ENCODE peak calls at places on chromosome 16, in ten cellular contexts. Q is tibial nerve; H is CD8-positive, alpha-beta T cell; X is CD4-positive, alpha-beta memory T cell; M is psoas muscle; L is mammary epithelial cell; F is SJCRH30; G is effector memory CD4-positive, alpha-beta T cell; E is hepatocyte; V is GM23248. W is an unnamed sample. For H3K4me1, the result is how much of the 10 kb centered on the place peaks cover.

GRCh38 chr16:11224894-11225676 is 30.9 kb downstream of the SOCS1 start:
- DNase-seq in Q (no peak), H (peak), X (peak), M (peak), L (peak), F (no peak), G (peak), E (no peak), V (no peak), W (no peak)

GRCh38 chr16:23435500-23435899 is 17.5 kb downstream of the COG7 start:
- DNase-seq in Q (peak), H (peak), X (peak), M (peak), L (peak), F (peak), G (peak), E (peak), V (peak), W (no peak)

GRCh38 chr16:75584108-75584507 is 17.9 kb downstream of the GABARAPL2 start:
- DNase-seq in Q (no peak), H (no peak), X (no peak), M (no peak), L (no peak), F (no peak), G (no peak), E (no peak), V (no peak), W (no peak)

GRCh38 chr16:11349599-11350276 is 4.5 kb downstream of the RMI2 start:
- DNase-seq in Q (peak), H (no peak), X (no peak), M (peak), L (peak), F (no peak), G (no peak), E (peak), V (peak), W (peak)

GRCh38 chr16:26453215-26453614 is 613.5 kb upstream of the C16orf82 start:
- DNase-seq in Q (no peak), H (no peak), X (no peak), M (no peak), L (no peak), F (no peak), G (no peak), E (no peak), V (no peak), W (no peak)

GRCh38 chr16:1071561-1072225 is 854 bp upstream of the SSTR5 start:
- DNase-seq in Q (no peak), H (no peak), X (no peak), M (no peak), L (no peak), F (no peak), G (no peak), E (no peak), V (no peak), W (no peak)

GRCh38 chr16:31427441-31428276 is 501 bp downstream of the COX6A2 start:
- DNase-seq in Q (peak), H (peak), X (peak), M (peak), L (no peak), F (no peak), G (peak), E (peak), V (peak), W (peak)

GRCh38 chr16:47258874-47259461 is 115.2 kb upstream of the NETO2 start:
- DNase-seq in Q (no peak), H (no peak), X (no peak), M (no peak), L (peak), F (no peak), G (no peak), E (no peak), V (peak), W (no peak)

GRCh38 chr16:24539850-24540484 is 601 bp downstream of the RBBP6 start:
- DNase-seq in Q (no peak), H (no peak), X (no peak), M (peak), L (peak), F (peak), G (no peak), E (peak), V (peak), W (peak)

GRCh38 chr16:27311449-27311831 is 2.3 kb upstream of the IL4R start:
- DNase-seq in Q (no peak), H (no peak), X (no peak), M (no peak), L (no peak), F (peak), G (no peak), E (no peak), V (peak), W (peak)

GRCh38 chr16:23786964-23787571 is 32.2 kb downstream of the CHP2 start:
- DNase-seq in Q (no peak), H (no peak), X (no peak), M (no peak), L (no peak), F (no peak), G (no peak), E (no peak), V (no peak), W (no peak)

GRCh38 chr16:89332248-89333245 is 115.0 kb downstream of the ZNF778 start:
- DNase-seq in Q (no peak), H (no peak), X (no peak), M (peak), L (no peak), F (no peak), G (no peak), E (no peak), V (peak), W (peak)

DNA sequence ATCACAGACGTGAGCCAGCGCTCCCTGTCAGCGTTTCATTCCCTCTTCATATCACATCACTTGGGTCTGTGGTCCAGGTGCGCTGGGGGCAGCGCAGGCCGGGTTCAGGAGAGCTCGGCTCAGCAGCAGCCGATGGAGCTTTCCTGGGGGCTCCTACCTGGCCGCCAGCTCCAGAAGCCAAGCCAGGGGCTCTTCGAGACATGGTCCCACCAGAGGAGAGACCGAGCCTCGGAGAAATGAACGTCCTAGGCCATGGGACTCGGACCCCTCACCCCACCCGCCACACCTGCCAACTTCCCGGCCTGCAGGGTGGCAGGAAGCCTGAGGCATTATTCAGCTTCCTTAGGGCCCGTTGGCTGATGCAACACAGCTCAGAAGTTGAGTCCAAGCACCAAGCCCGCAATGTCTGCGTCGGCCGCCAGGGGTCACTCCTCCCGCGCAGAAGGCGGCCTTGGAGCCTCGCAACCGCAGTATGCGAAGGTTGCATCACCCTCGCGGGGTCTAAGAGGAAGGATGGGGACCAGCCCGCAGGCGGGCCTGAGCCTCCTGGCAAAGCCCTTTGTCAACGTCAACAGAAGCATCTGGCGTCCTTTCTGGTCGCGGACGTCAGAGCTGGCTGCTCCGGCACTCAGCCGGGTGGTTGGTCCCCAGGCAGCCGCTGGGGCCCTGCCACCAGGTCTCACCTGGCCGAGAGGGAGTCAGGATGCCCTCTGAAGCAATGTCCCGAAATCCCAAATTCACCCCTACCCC is 13.2 kb upstream of the KLHDC4 start:
- DNase-seq in Q (peak), H (peak), X (peak), M (peak), L (peak), F (peak), G (peak), E (peak), V (peak), W (peak)
- H3K4me1 ChIP-seq in Q (under half), H (under half), X (under half), M (under half), L (under half), F (under half), G (under half), E (under half), V (under half), W (under half)

GRCh38 chr16:2143874-2144485 is 4.4 kb upstream of the RAB26 start:
- DNase-seq in Q (no peak), H (no peak), X (no peak), M (peak), L (no peak), F (no peak), G (no peak), E (peak), V (no peak), W (no peak)
- H3K27ac ChIP-seq in Q (no peak), H (no peak), X (no peak), M (no peak), L (no peak), F (no peak), G (no peak), E (no peak), V (no peak), W (no peak)

GRCh38 chr16:4057439-4057877 is 58.8 kb downstream of the ADCY9 start:
- DNase-seq in Q (no peak), H (no peak), X (no peak), M (no peak), L (no peak), F (no peak), G (no peak), E (no peak), V (no peak), W (no peak)
- H3K4me1 ChIP-seq in Q (under half), H (under half), X (under half), M (under half), L (under half), F (under half), G (under half), E (under half), V (under half), W (under half)

GRCh38 chr16:85735225-85735722 is 15.6 kb downstream of the C16orf74 start:
- DNase-seq in Q (no peak), H (peak), X (peak), M (no peak), L (no peak), F (no peak), G (peak), E (no peak), V (no peak), W (no peak)
- H3K27ac ChIP-seq in Q (no peak), H (peak), X (peak), M (no peak), L (no peak), F (no peak), G (peak), E (no peak), V (no peak), W (no peak)

GRCh38 chr16:9105189-9105588 is 13.7 kb downstream of the HAPSTR1 start:
- DNase-seq in Q (no peak), H (no peak), X (no peak), M (no peak), L (no peak), F (no peak), G (no peak), E (no peak), V (no peak), W (no peak)

GRCh38 chr16:9103546-9103945 is 12.1 kb downstream of the HAPSTR1 start:
- DNase-seq in Q (no peak), H (no peak), X (no peak), M (no peak), L (no peak), F (no peak), G (no peak), E (no peak), V (no peak), W (no peak)

GRCh38 chr16:9102943-9103342 is 11.5 kb downstream of the HAPSTR1 start:
- DNase-seq in Q (no peak), H (no peak), X (no peak), M (no peak), L (no peak), F (no peak), G (no peak), E (no peak), V (no peak), W (no peak)

GRCh38 chr16:9109255-9109654 is 17.8 kb downstream of the HAPSTR1 start:
- DNase-seq in Q (no peak), H (no peak), X (no peak), M (no peak), L (no peak), F (no peak), G (no peak), E (no peak), V (no peak), W (no peak)

DNA sequence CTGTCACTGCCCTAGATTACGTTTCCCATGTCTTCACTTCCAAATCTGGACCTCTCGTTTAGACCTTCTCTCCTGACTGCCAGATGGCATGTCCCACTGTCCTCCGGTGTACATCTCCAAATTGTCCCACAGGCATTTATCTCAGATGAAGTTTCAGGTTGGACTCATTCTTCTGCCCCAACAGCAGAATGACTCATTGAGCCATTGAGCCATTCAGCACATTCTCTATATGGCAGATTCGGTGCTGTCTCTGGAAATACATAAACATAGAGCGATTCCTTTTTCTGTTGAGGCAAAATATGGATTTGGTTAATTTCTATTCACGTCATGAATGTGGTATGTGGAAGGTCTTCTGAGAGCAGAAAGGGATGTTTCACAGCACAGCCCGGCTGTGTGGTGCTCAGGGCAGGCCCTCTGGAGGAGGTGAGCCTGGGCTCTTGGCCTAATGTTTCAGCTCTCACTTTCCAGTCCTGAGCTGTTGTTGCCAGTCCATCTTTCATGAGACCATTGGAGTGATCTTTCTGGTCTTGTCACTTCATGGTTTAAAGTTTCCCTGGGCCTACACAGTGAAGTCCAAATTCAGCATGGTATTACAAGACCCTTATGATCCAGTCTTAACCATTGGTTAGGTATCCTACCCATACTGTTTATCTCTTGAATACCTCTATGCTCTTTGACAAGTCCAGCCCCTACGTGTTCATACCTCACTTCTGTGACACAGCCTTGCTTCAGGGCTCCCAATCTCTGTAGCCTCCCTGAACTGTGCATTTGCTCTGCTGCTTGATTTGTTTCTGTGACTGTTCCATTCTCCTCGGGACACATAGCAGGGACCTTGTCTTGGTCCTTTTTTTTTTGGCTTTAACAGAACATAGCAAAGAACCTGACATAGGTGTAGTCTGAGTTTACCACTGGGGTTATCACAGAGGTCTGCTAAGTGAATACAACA is 15.9 kb downstream of the HAPSTR1 start:
- DNase-seq in Q (no peak), H (no peak), X (no peak), M (no peak), L (no peak), F (no peak), G (no peak), E (no peak), V (peak), W (no peak)
- H3K4me1 ChIP-seq in Q (half or more), H (half or more), X (half or more), M (half or more), L (under half), F (under half), G (half or more), E (under half), V (half or more), W (half or more)

GRCh38 chr16:14070555-14070876 is 603 bp upstream of the MRTFB start:
- DNase-seq in Q (no peak), H (no peak), X (no peak), M (no peak), L (no peak), F (no peak), G (no peak), E (no peak), V (no peak), W (no peak)
- H3K27ac ChIP-seq in Q (no peak), H (peak), X (peak), M (peak), L (peak), F (no peak), G (peak), E (peak), V (no peak), W (peak)

DNA sequence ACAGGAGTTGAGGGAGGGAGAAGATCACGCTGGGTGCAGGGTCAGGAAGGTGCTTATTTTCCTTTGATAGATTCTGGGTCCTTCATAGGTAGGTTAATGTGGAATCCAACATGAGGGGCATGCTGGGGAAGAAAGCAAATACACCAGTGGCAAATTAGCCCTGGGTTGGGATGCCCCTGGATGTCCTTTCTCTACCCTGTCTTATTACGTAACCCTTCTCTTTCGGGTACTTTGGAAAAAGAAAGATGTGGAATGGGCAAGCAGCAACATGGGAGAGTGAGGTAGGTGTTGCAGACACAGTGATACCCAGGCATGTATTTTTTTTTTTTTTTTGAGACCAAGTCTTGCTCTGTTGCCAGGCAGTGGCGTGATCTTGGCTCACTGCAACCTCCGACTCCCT is 9.1 kb downstream of the SLC7A6 start:
- DNase-seq in Q (no peak), H (no peak), X (no peak), M (no peak), L (no peak), F (no peak), G (no peak), E (no peak), V (no peak), W (no peak)
- H3K4me1 ChIP-seq in Q (under half), H (half or more), X (half or more), M (half or more), L (under half), F (under half), G (half or more), E (under half), V (under half), W (under half)